ENCODE peak calls at places on chromosome 9, in eight cellular contexts. X is aorta, E is cardiac fibroblast, A is NAMALWA, P is NCI-H2081 treated with DMSO at 0.1 percent for 48 hours, L is hippocampal formation, R is mesothelial cell of epicardium, Z is HTR-8/SVneo. H is an unnamed sample.

GRCh38 chr9:132840980-132841379 is 37.1 kb downstream of the AK8 start:
- DNase-seq in X (peak), R (no peak), P (no peak), E (no peak), A (no peak), Z (no peak), L (no peak), H (no peak)

GRCh38 chr9:98101868-98102273 is 17.2 kb downstream of the TRIM14 start:
- DNase-seq in R (no peak), Z (no peak), P (no peak), E (no peak), L (no peak), X (no peak), A (peak), H (no peak)

GRCh38 chr9:124309665-124310064 is 51.9 kb downstream of the NEK6 start:
- DNase-seq in A (no peak), L (no peak), X (peak), R (no peak), Z (peak), P (no peak), E (peak), H (no peak)

GRCh38 chr9:75990905-75991304 is 100.4 kb downstream of the PCSK5 start:
- DNase-seq in Z (no peak), L (no peak), P (no peak), E (no peak), R (no peak), X (no peak), A (no peak), H (no peak)

GRCh38 chr9:100340224-100340623 is 12.5 kb downstream of the TEX10 start:
- DNase-seq in X (no peak), E (no peak), A (no peak), P (no peak), L (no peak), R (no peak), Z (no peak), H (no peak)

GRCh38 chr9:98230354-98230753 is 25.1 kb downstream of the TBC1D2 start:
- DNase-seq in X (peak), R (no peak), A (no peak), L (no peak), P (no peak), E (no peak), Z (no peak), H (no peak)

GRCh38 chr9:133942206-133942975 is 49.7 kb downstream of the VAV2 start:
- DNase-seq in X (peak), R (peak), P (no peak), L (no peak), E (no peak), Z (no peak), A (no peak), H (no peak)

GRCh38 chr9:121059998-121060636 is 10.0 kb upstream of the C5 start:
- DNase-seq in Z (peak), A (peak), X (no peak), E (peak), P (no peak), R (no peak), L (peak), H (no peak)

GRCh38 chr9:124040186-124040920 is 28.8 kb downstream of the LHX2 start:
- DNase-seq in R (no peak), X (no peak), L (no peak), A (no peak), Z (no peak), P (no peak), E (peak), H (no peak)

GRCh38 chr9:82354260-82354659 is 365.7 kb downstream of the SPATA31D1 start:
- DNase-seq in A (no peak), E (peak), R (no peak), P (no peak), Z (peak), L (no peak), X (no peak), H (no peak)

GRCh38 chr9:123738664-123739063 is 191.3 kb downstream of the DENND1A start:
- DNase-seq in A (no peak), R (no peak), P (no peak), Z (no peak), X (no peak), E (no peak), L (no peak), H (no peak)

GRCh38 chr9:97046228-97046627 is 7.3 kb upstream of the CTSV start:
- DNase-seq in P (no peak), R (no peak), E (peak), Z (peak), L (no peak), X (no peak), A (no peak), H (no peak)

GRCh38 chr9:24041294-24041693 is 215.3 kb upstream of the ELAVL2 start:
- DNase-seq in X (no peak), P (peak), Z (no peak), A (no peak), L (no peak), R (no peak), E (no peak), H (no peak)

GRCh38 chr9:98570663-98571440 is 137.9 kb downstream of the GABBR2 start:
- DNase-seq in R (no peak), E (no peak), P (no peak), Z (no peak), L (no peak), X (no peak), A (peak), H (no peak)

GRCh38 chr9:132748450-132748849 is 78.2 kb downstream of the GTF3C4 start:
- DNase-seq in E (no peak), R (no peak), P (no peak), X (no peak), L (no peak), A (no peak), Z (no peak), H (no peak)

GRCh38 chr9:98709968-98710965 is 1.5 kb upstream of the GABBR2 start:
- DNase-seq in X (no peak), R (no peak), L (no peak), P (no peak), Z (peak), E (peak), A (peak), H (no peak)

GRCh38 chr9:132557159-132557558 is 25.2 kb upstream of the BARHL1 start:
- DNase-seq in X (no peak), R (no peak), L (no peak), P (no peak), E (no peak), Z (no peak), A (no peak), H (peak)

GRCh38 chr9:37787059-37787458 is 2.2 kb upstream of the EXOSC3 start:
- DNase-seq in E (no peak), L (no peak), A (no peak), P (no peak), R (no peak), Z (no peak), X (peak), H (no peak)

GRCh38 chr9:16092627-16093091 is 539.8 kb downstream of the CCDC171 start:
- DNase-seq in E (peak), X (no peak), L (no peak), A (no peak), P (no peak), Z (no peak), R (no peak), H (no peak)

GRCh38 chr9:114050226-114050568 is 27.9 kb downstream of the AMBP start:
- DNase-seq in P (no peak), R (no peak), Z (no peak), A (no peak), X (no peak), E (no peak), L (no peak), H (peak)

GRCh38 chr9:123395276-123396006 is 39.4 kb downstream of the CRB2 start:
- DNase-seq in Z (no peak), E (no peak), A (peak), L (no peak), R (no peak), P (no peak), X (no peak), H (no peak)

GRCh38 chr9:2289234-2289755 is 274.1 kb downstream of the SMARCA2 start:
- DNase-seq in P (no peak), E (no peak), Z (no peak), X (no peak), R (no peak), A (peak), L (no peak), H (no peak)

GRCh38 chr9:34546834-34547827 is 24.3 kb upstream of the ENHO start:
- DNase-seq in X (peak), P (no peak), E (peak), L (peak), R (no peak), A (peak), Z (no peak), H (no peak)

GRCh38 chr9:129505270-129505881 is 115.5 kb downstream of the C9orf50 start:
- DNase-seq in E (no peak), L (no peak), R (no peak), A (no peak), X (no peak), P (no peak), Z (no peak), H (no peak)

GRCh38 chr9:128068656-128069221 is 707 bp downstream of the SLC25A25 start:
- DNase-seq in L (no peak), Z (no peak), A (no peak), R (no peak), E (no peak), P (no peak), X (peak), H (no peak)

GRCh38 chr9:94533601-94534000 is 21.3 kb upstream of the PCAT7 start:
- DNase-seq in A (no peak), Z (no peak), P (no peak), E (no peak), L (no peak), X (no peak), R (no peak), H (no peak)

GRCh38 chr9:72912476-72913381 is 40.1 kb downstream of the ALDH1A1 start:
- DNase-seq in Z (no peak), A (no peak), R (no peak), E (no peak), X (no peak), L (no peak), P (no peak), H (no peak)

GRCh38 chr9:114035845-114036785 is 42.0 kb downstream of the AMBP start:
- DNase-seq in E (no peak), Z (no peak), X (no peak), L (no peak), R (no peak), P (no peak), A (no peak), H (peak)

GRCh38 chr9:96605328-96605727 is 14.3 kb downstream of the CDC14B start:
- DNase-seq in Z (no peak), E (no peak), A (no peak), P (no peak), R (no peak), X (no peak), L (no peak), H (no peak)